ENCODE peak calls at places on chromosome 11, in eight cellular contexts. K, R, N, D, E, S, O and Z are unnamed samples.

GRCh38 chr11:2924821-2925675 is 4.2 kb downstream of the PHLDA2 start:
- DNase-seq in E (no peak), D (no peak), R (no peak), O (no peak), K (no peak), N (no peak), S (no peak), Z (no peak)

GRCh38 chr11:48018561-48019229 is 38.3 kb downstream of the PTPRJ start:
- DNase-seq in S (no peak), D (no peak), K (no peak), N (no peak), R (no peak), E (no peak), O (no peak), Z (peak; percentile 63)

GRCh38 chr11:27972432-27973170 is 135.4 kb downstream of the KIF18A start:
- DNase-seq in O (no peak), D (no peak), K (no peak), R (no peak), S (no peak), E (no peak), N (peak; percentile 4), Z (no peak)

GRCh38 chr11:45848654-45849081 is 1.4 kb downstream of the CRY2 start:
- DNase-seq in S (no peak), O (no peak), K (no peak), E (no peak), D (no peak), R (no peak), N (no peak), Z (no peak)

GRCh38 chr11:39678996-39679395 is 1780.5 kb downstream of the LRRC4C start:
- DNase-seq in D (no peak), K (no peak), N (no peak), R (no peak), S (no peak), O (no peak), E (no peak), Z (no peak)

GRCh38 chr11:102312656-102313055 is 4.6 kb upstream of the BIRC3 start:
- DNase-seq in O (no peak), N (peak; percentile 52), E (no peak), K (no peak), R (no peak), S (no peak), D (no peak), Z (no peak)

GRCh38 chr11:67308031-67308866 is 4.9 kb downstream of the SSH3 start:
- DNase-seq in O (no peak), R (no peak), E (no peak), N (no peak), S (no peak), K (no peak), D (no peak), Z (no peak)

GRCh38 chr11:69563946-69564780 is 76.8 kb upstream of the CCND1 start:
- DNase-seq in E (no peak), N (peak; percentile 46), O (no peak), S (no peak), K (peak; percentile 36), R (no peak), D (no peak), Z (no peak)

GRCh38 chr11:84993386-84993785 is 633.8 kb downstream of the DLG2 start:
- DNase-seq in S (no peak), N (no peak), O (no peak), D (no peak), K (no peak), R (no peak), E (peak; percentile 12), Z (no peak)

GRCh38 chr11:6481924-6482275 is 599 bp downstream of the TIMM10B start:
- DNase-seq in D (no peak), S (no peak), E (no peak), N (peak; percentile 30), R (no peak), O (no peak), K (no peak), Z (no peak)

GRCh38 chr11:77833302-77833701 is 12.4 kb downstream of the AAMDC start:
- DNase-seq in S (no peak), E (no peak), O (no peak), D (no peak), N (no peak), R (no peak), K (no peak), Z (no peak)

GRCh38 chr11:73510106-73510505 is 87.8 kb downstream of the FAM168A start:
- DNase-seq in N (no peak), O (no peak), K (no peak), S (no peak), R (no peak), D (no peak), E (no peak), Z (no peak)

GRCh38 chr11:31141804-31142203 is 227.7 kb downstream of the DCDC1 start:
- DNase-seq in E (no peak), D (no peak), R (no peak), O (no peak), K (no peak), S (no peak), N (no peak), Z (no peak)

GRCh38 chr11:80155412-80156017 is 714.7 kb upstream of the TENM4 start:
- DNase-seq in D (no peak), O (no peak), R (no peak), E (no peak), N (peak; percentile 50), S (no peak), K (no peak), Z (no peak)

GRCh38 chr11:114195981-114196731 is 100.0 kb upstream of the NNMT start:
- DNase-seq in E (no peak), S (no peak), N (peak; percentile 43), O (no peak), D (no peak), K (peak; percentile 53), R (no peak), Z (no peak)

GRCh38 chr11:43810929-43811596 is 69.6 kb upstream of the ALKBH3 start:
- DNase-seq in E (no peak), N (peak; percentile 12), D (no peak), S (no peak), O (no peak), R (no peak), K (no peak), Z (no peak)

GRCh38 chr11:859394-860131 is 16.9 kb downstream of the TSPAN4 start:
- DNase-seq in D (no peak), S (no peak), O (no peak), R (peak; percentile 77), N (peak; percentile 95), E (no peak), K (no peak), Z (peak; percentile 78)

GRCh38 chr11:10807629-10808552 is 835 bp downstream of the EIF4G2 start:
- DNase-seq in R (peak; percentile 27), D (peak; percentile 13), K (peak; percentile 65), E (no peak), N (peak; percentile 67), S (peak; percentile 32), O (peak; percentile 37), Z (peak; percentile 55)

GRCh38 chr11:67596753-67597300 is 9.9 kb upstream of the NDUFV1 start:
- DNase-seq in E (no peak), K (no peak), R (no peak), S (no peak), D (no peak), N (no peak), O (no peak), Z (no peak)

GRCh38 chr11:16749666-16750065 is 11.2 kb downstream of the C11orf58 start:
- DNase-seq in O (no peak), K (no peak), R (no peak), E (no peak), D (no peak), N (no peak), S (no peak), Z (no peak)

GRCh38 chr11:3686751-3687150 is 15.6 kb upstream of the CHRNA10 start:
- DNase-seq in N (no peak), K (no peak), O (no peak), S (no peak), E (no peak), R (no peak), D (no peak), Z (no peak)